ENCODE peak calls at places on chromosomes 6 and 20, in nine cellular contexts. A is heart right ventricle, L is NCI-H2081 treated with DMSO at 0.1 percent for 48 hours, W is cardiac fibroblast, U is GM04504, F is C1 segment of cervical spinal cord, N is mesenteric fat pad, P is AG10803, J is RCC 7860. T is an unnamed sample.

GRCh38 chr6:1103027-1103426 is 208.9 kb upstream of the FOXQ1 start:
- DNase-seq in A (no peak), L (no peak), W (no peak), U (no peak), F (no peak), N (no peak), P (no peak), J (no peak), T (no peak)

GRCh38 chr6:9745476-9745875 is 669.4 kb downstream of the TFAP2A start:
- DNase-seq in A (no peak), L (no peak), W (no peak), U (no peak), F (no peak), N (no peak), P (peak; percentile 2), J (no peak), T (no peak)

GRCh38 chr6:126614642-126615504 is 275.0 kb downstream of the CENPW start:
- DNase-seq in A (no peak), L (no peak), W (no peak), U (no peak), F (no peak), N (no peak), P (no peak), J (no peak), T (no peak)

GRCh38 chr20:51695574-51696303 is 72.5 kb downstream of the ATP9A start:
- DNase-seq in A (no peak), L (no peak), W (peak; percentile 76), U (peak; percentile 67), F (no peak), N (peak; percentile 8), P (peak; percentile 77), J (peak; percentile 35), T (peak; percentile 82)

GRCh38 chr6:31114540-31114876 is at the start of gene PSORS1C1:
- DNase-seq in A (peak; percentile 77), L (no peak), W (peak; percentile 93), U (peak; percentile 95), F (peak; percentile 19), N (no peak), P (peak; percentile 97), J (peak; percentile 85), T (peak; percentile 97)

GRCh38 chr6:168530653-168531071 is 89.7 kb downstream of the SMOC2 start:
- DNase-seq in A (no peak), L (no peak), W (no peak), U (no peak), F (no peak), N (no peak), P (no peak), J (no peak), T (no peak)

GRCh38 chr20:40009542-40009941 is 679.5 kb downstream of the MAFB start:
- DNase-seq in A (no peak), L (no peak), W (peak; percentile 22), U (no peak), F (no peak), N (no peak), P (peak; percentile 6), J (no peak), T (peak; percentile 39)

GRCh38 chr6:42745083-42745637 is 743 bp downstream of the TBCC start:
- DNase-seq in A (peak; percentile 14), L (no peak), W (peak; percentile 28), U (no peak), F (peak; percentile 36), N (no peak), P (peak; percentile 36), J (no peak), T (no peak)

GRCh38 chr6:45965787-45966186 is 49.9 kb downstream of the CLIC5 start:
- DNase-seq in A (no peak), L (no peak), W (peak; percentile 74), U (no peak), F (no peak), N (no peak), P (peak; percentile 69), J (peak; percentile 77), T (peak; percentile 15)

GRCh38 chr6:19873031-19873430 is 35.9 kb downstream of the ID4 start:
- DNase-seq in A (no peak), L (no peak), W (no peak), U (no peak), F (no peak), N (no peak), P (no peak), J (no peak), T (peak; percentile 5)

GRCh38 chr20:50930139-50931047 is 844 bp downstream of the ADNP start:
- DNase-seq in A (peak; percentile 17), L (no peak), W (no peak), U (no peak), F (peak; percentile 2), N (peak; percentile 90), P (no peak), J (no peak), T (no peak)

GRCh38 chr20:9262653-9263194 is 193.8 kb downstream of the PLCB4 start:
- DNase-seq in A (no peak), L (no peak), W (no peak), U (no peak), F (no peak), N (no peak), P (no peak), J (no peak), T (no peak)

GRCh38 chr6:144341831-144342527 is 56.8 kb downstream of the UTRN start:
- DNase-seq in A (no peak), L (no peak), W (no peak), U (no peak), F (no peak), N (no peak), P (no peak), J (no peak), T (peak; percentile 42)

GRCh38 chr20:2509468-2509781 is 710 bp upstream of the ZNF343 start:
- DNase-seq in A (no peak), L (no peak), W (no peak), U (no peak), F (no peak), N (no peak), P (no peak), J (no peak), T (no peak)

GRCh38 chr20:19244291-19244690 is 31.8 kb downstream of the SLC24A3 start:
- DNase-seq in A (no peak), L (no peak), W (no peak), U (no peak), F (no peak), N (no peak), P (no peak), J (no peak), T (no peak)

GRCh38 chr6:3899061-3899460 is 49.9 kb downstream of the FAM50B start:
- DNase-seq in A (no peak), L (no peak), W (no peak), U (no peak), F (no peak), N (no peak), P (peak; percentile 58), J (no peak), T (no peak)

GRCh38 chr20:9508696-9509178 is 5.7 kb upstream of the LAMP5 start:
- DNase-seq in A (no peak), L (no peak), W (no peak), U (no peak), F (no peak), N (no peak), P (no peak), J (no peak), T (no peak)

GRCh38 chr6:21679761-21680265 is 86.3 kb downstream of the SOX4 start:
- DNase-seq in A (no peak), L (no peak), W (peak; percentile 86), U (peak; percentile 28), F (no peak), N (no peak), P (peak; percentile 86), J (peak; percentile 62), T (peak; percentile 55)

GRCh38 chr6:27019651-27020552 is 227.6 kb upstream of the PRSS16 start:
- DNase-seq in A (peak; percentile 89), L (peak; percentile 76), W (peak; percentile 97), U (peak; percentile 69), F (peak; percentile 66), N (peak; percentile 90), P (peak; percentile 93), J (peak; percentile 92), T (peak; percentile 93)

GRCh38 chr6:111417181-111417585 is 65.8 kb downstream of the REV3L start:
- DNase-seq in A (peak; percentile 37), L (no peak), W (peak; percentile 25), U (peak; percentile 17), F (peak; percentile 38), N (no peak), P (peak; percentile 61), J (no peak), T (peak; percentile 66)

GRCh38 chr6:114733596-114733995 is 390.8 kb upstream of the HS3ST5 start:
- DNase-seq in A (no peak), L (no peak), W (no peak), U (no peak), F (no peak), N (no peak), P (no peak), J (no peak), T (no peak)

GRCh38 chr20:51062065-51062464 is 39.2 kb upstream of the KCNG1 start:
- DNase-seq in A (no peak), L (no peak), W (peak; percentile 32), U (no peak), F (no peak), N (peak; percentile 16), P (no peak), J (no peak), T (peak; percentile 8)

GRCh38 chr20:36306557-36307411 is 645 bp downstream of the DLGAP4 start:
- DNase-seq in A (no peak), L (no peak), W (no peak), U (no peak), F (no peak), N (peak; percentile 88), P (no peak), J (no peak), T (no peak)

GRCh38 chr20:51327251-51327841 is 215.2 kb downstream of the NFATC2 start:
- DNase-seq in A (no peak), L (no peak), W (peak; percentile 96), U (peak; percentile 48), F (no peak), N (no peak), P (peak; percentile 84), J (peak; percentile 29), T (peak; percentile 88)

GRCh38 chr20:12435254-12435653 is 517.6 kb downstream of the BTBD3 start:
- DNase-seq in A (no peak), L (no peak), W (no peak), U (no peak), F (no peak), N (no peak), P (no peak), J (no peak), T (no peak)

GRCh38 chr20:43541214-43541613 is 17.6 kb upstream of the SGK2 start:
- DNase-seq in A (no peak), L (no peak), W (peak; percentile 80), U (peak; percentile 24), F (no peak), N (no peak), P (peak; percentile 38), J (no peak), T (peak; percentile 61)

GRCh38 chr6:125533710-125534397 is 215.6 kb upstream of the HEY2 start:
- DNase-seq in A (no peak), L (no peak), W (peak; percentile 8), U (no peak), F (no peak), N (no peak), P (no peak), J (no peak), T (no peak)

GRCh38 chr20:36847009-36847709 is 28.8 kb upstream of the TLDC2 start:
- DNase-seq in A (peak; percentile 73), L (no peak), W (peak; percentile 97), U (peak; percentile 50), F (peak; percentile 48), N (no peak), P (peak; percentile 86), J (no peak), T (peak; percentile 99)

GRCh38 chr20:52047811-52048302 is 143.7 kb downstream of the ZFP64 start:
- DNase-seq in A (peak; percentile 6), L (no peak), W (peak; percentile 41), U (no peak), F (no peak), N (no peak), P (no peak), J (no peak), T (peak; percentile 55)

GRCh38 chr20:49187330-49188100 is 619 bp downstream of the STAU1 start:
- DNase-seq in A (peak; percentile 12), L (no peak), W (no peak), U (no peak), F (peak; percentile 25), N (no peak), P (no peak), J (no peak), T (no peak)

GRCh38 chr6:126123226-126123625 is 136.9 kb downstream of the TRMT11 start:
- DNase-seq in A (no peak), L (no peak), W (peak; percentile 38), U (no peak), F (no peak), N (no peak), P (no peak), J (no peak), T (no peak)

T was measured in fibroblast of mammary gland.